ENCODE peak calls at places on chromosome 13, in eight cellular contexts. G is lung, M is ovary, W is endothelial cell, T is BE2C, B is B cell, K is mesothelial cell of epicardium, J is choroid plexus epithelial cell. E is an unnamed sample.

GRCh38 chr13:112686364-112686763 is 3.5 kb upstream of the ATP11A start:
- DNase-seq in G (no peak), M (no peak), W (no peak), T (no peak), B (peak), K (no peak), J (no peak), E (no peak)

GRCh38 chr13:111345682-111346081 is 25.2 kb downstream of the TEX29 start:
- DNase-seq in G (peak), M (no peak), W (no peak), T (no peak), B (no peak), K (no peak), J (no peak), E (no peak)

GRCh38 chr13:44713793-44714469 is 137.8 kb upstream of the TSC22D1 start:
- DNase-seq in G (no peak), M (no peak), W (no peak), T (no peak), B (no peak), K (no peak), J (peak), E (no peak)

GRCh38 chr13:66657165-66657895 is 572.8 kb downstream of the PCDH9 start:
- DNase-seq in G (peak), M (no peak), W (no peak), T (peak), B (no peak), K (no peak), J (peak), E (no peak)

GRCh38 chr13:79631260-79631659 is 150.3 kb downstream of the NDFIP2 start:
- DNase-seq in G (no peak), M (no peak), W (no peak), T (peak), B (no peak), K (no peak), J (peak), E (no peak)

GRCh38 chr13:31101511-31102170 is 60.1 kb downstream of the HSPH1 start:
- DNase-seq in G (no peak), M (no peak), W (no peak), T (no peak), B (no peak), K (no peak), J (no peak), E (no peak)

GRCh38 chr13:107210216-107211010 is 642.5 kb upstream of the ARGLU1 start:
- DNase-seq in G (no peak), M (no peak), W (no peak), T (no peak), B (no peak), K (no peak), J (peak), E (no peak)

GRCh38 chr13:113089693-113090414 is 15.7 kb upstream of the F7 start:
- DNase-seq in G (no peak), M (no peak), W (no peak), T (peak), B (no peak), K (no peak), J (no peak), E (no peak)

GRCh38 chr13:23748109-23748508 is 141.1 kb downstream of the MIPEP start:
- DNase-seq in G (no peak), M (no peak), W (no peak), T (no peak), B (no peak), K (no peak), J (no peak), E (no peak)

GRCh38 chr13:109684084-109684835 is 102.1 kb downstream of the IRS2 start:
- DNase-seq in G (no peak), M (no peak), W (no peak), T (no peak), B (no peak), K (no peak), J (no peak), E (no peak)

GRCh38 chr13:35840991-35841604 is 290.1 kb downstream of the DCLK1 start:
- DNase-seq in G (no peak), M (no peak), W (no peak), T (no peak), B (no peak), K (no peak), J (no peak), E (no peak)

GRCh38 chr13:99658266-99658991 is 157.2 kb downstream of the TM9SF2 start:
- DNase-seq in G (peak), M (peak), W (peak), T (peak), B (no peak), K (peak), J (peak), E (no peak)
- TF ChIP-seq CTCF in G (peak), M (no peak), W (no peak), T (peak), B (no peak), K (no peak), J (peak), E (peak)

GRCh38 chr13:41608779-41609178 is 151.4 kb downstream of the RGCC start:
- DNase-seq in G (no peak), M (no peak), W (no peak), T (no peak), B (no peak), K (no peak), J (peak), E (no peak)

GRCh38 chr13:41608111-41608510 is 150.8 kb downstream of the RGCC start:
- DNase-seq in G (no peak), M (no peak), W (no peak), T (no peak), B (no peak), K (no peak), J (no peak), E (no peak)

GRCh38 chr13:41603917-41604316 is 146.6 kb downstream of the RGCC start:
- DNase-seq in G (no peak), M (no peak), W (no peak), T (peak), B (no peak), K (no peak), J (peak), E (no peak)

GRCh38 chr13:41606646-41607045 is 149.3 kb downstream of the RGCC start:
- DNase-seq in G (no peak), M (no peak), W (no peak), T (no peak), B (no peak), K (no peak), J (no peak), E (no peak)

DNA sequence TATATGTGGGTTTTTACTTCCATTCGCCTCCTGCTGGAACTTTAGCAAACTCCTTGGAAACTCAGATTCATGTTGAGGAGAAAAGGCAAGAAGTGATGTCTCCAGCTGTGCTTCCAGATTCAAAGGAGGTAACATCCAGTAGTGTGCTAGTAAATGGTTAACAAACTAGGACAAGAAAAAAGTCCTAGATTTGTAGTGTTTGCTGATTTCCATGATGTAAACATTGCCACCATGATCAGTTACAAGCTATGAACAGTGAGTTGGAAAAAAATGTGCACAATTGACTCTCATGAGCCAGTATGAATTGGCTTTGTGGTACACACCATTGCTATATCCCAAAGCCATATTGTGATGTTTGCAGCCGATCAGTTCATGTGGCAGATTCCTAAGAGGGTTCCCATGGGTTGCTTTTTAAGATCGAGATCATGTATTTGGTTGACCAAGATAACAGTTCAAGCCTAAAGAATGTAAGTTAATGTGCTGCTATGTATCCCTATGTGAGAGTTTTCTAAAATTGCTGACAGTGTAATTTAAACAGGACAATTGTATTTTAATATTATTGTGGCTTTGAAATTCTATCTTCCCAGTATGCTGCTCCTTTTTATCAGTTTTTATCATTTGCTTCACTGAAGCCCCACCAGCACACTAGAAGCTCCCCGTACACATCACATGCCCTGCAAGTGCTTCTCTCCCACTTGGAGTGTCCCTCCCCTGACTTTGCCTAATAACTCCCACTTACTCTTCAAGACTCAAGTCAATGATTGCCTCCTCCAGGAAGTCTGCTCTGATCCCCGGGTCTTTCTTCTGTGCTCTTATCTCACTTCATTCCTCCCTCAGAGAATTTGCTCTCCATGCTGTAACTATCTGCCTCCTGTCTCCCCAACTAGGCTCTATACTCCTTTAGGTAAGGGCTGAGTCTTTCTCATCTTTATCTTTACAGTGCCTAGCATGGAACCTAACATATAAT is 148.3 kb downstream of the RGCC start:
- DNase-seq in G (no peak), M (no peak), W (no peak), T (no peak), B (no peak), K (no peak), J (no peak), E (no peak)
- TF ChIP-seq CTCF in G (no peak), M (no peak), W (no peak), T (no peak), B (no peak), K (no peak), J (peak), E (no peak)

DNA sequence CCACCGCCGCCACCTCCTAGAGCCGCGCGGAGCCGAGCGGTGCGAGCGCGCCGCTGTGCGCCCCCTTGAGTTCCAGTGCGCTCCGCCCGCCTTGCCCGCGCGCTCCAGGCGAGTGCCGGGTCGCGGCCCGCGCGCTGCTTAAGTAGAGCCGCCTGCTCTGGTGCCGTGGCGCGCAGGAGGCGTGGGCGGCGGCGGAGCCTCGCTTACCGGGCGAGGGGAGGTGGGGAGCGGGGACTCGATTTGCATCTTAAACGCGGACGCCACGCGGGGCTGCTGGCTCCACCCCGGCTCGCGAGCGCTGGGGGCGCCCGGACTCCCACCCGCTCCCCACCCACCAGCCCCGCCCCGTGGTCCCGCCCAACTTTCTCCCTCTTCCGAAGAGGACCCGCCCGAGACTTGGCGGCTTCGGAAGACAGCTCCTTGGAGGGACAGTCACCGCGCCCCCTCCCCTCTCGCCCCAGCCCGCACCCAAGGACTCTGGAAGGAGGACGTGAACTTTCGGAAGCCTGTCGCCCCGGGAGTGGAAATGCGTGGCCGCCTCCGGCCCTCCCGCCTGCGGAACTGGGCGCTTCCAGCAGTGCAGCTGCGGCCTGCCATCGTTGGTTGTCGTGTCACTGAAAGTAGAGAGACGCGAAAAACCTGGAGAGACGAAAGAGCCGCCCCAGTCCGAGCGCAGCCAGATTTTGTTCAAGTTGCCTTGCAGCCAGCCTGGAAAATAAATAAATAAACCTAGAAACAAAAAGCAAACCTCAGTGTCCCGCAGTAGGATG is at the start of gene KCTD12:
- DNase-seq in G (peak), M (peak), W (peak), T (peak), B (peak), K (peak), J (peak), E (peak)
- TF ChIP-seq CTCF in G (peak), M (peak), W (no peak), T (no peak), B (peak), K (no peak), J (peak), E (peak)

DNA sequence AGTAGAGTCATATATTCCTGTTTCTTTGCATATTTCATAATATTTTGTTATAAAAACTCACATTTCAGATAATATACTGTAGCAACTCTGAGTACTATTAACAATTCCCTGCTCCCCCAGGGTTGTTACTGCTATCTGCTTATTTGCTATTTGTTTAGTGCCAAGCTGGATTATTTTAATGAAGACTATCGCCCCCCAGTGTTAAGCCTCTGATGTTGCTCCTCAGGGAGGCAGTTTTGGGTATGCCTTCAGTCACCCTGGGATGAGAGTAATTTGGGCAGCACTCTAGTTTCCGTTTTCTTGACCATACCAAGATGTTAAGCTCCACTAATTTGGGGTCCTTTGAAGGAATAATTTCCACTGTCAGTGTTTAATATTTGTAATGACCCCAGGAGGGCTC is 46.0 kb downstream of the MICU2 start:
- DNase-seq in G (no peak), M (no peak), W (peak), T (peak), B (no peak), K (no peak), J (peak), E (no peak)
- TF ChIP-seq CTCF in G (no peak), M (no peak), W (peak), T (peak), B (peak), K (no peak), J (peak), E (peak)

DNA sequence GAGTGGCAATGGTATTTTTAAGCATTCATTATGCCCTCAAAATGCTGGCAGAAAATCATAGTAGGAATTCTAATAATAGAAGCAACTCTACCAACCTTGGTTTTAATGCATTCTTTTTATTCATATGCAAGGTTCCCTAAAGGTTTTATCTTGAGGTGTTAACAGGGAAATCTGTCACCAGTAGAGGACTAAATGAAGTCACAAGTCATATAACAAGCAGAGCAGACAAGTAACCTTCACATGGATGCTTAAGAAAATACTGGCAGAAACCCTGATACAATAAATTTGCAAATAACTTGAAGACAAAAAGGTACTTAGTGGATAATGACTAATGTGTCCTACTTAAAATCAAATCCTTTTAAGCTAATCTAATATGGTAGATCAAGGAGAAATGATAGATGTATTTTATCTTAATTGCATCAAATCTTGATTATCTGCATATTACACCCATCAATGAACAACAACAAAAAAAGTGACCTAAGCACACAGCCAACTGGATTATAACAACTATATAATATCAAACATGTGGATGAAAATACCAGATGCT is 73.3 kb downstream of the RFC3 start:
- DNase-seq in G (no peak), M (no peak), W (no peak), T (no peak), B (no peak), K (no peak), J (no peak), E (no peak)
- TF ChIP-seq CTCF in G (no peak), M (no peak), W (no peak), T (no peak), B (no peak), K (no peak), J (no peak), E (no peak)

DNA sequence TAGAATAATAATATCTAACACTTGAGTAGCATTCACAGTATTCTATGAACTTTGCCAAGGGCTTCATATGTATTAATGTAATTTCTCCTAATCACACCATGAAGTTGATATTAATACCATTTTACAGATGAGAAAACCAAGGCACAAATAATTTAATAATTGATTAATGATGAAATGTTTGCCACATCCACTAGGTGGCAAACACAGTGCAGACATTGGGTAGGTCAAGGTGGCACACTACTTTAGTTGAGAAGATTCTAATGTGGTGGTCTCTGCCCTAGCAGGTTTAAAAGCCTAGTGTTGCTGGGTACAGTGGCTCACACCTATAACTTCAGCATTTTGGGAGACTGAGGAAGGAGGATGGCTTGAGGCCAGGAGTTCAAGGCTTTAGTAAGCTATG is 412.4 kb downstream of the SUCLA2 start:
- DNase-seq in G (no peak), M (no peak), W (no peak), T (no peak), B (no peak), K (no peak), J (no peak), E (no peak)
- TF ChIP-seq CTCF in G (no peak), M (no peak), W (peak), T (no peak), B (no peak), K (peak), J (peak), E (no peak)

DNA sequence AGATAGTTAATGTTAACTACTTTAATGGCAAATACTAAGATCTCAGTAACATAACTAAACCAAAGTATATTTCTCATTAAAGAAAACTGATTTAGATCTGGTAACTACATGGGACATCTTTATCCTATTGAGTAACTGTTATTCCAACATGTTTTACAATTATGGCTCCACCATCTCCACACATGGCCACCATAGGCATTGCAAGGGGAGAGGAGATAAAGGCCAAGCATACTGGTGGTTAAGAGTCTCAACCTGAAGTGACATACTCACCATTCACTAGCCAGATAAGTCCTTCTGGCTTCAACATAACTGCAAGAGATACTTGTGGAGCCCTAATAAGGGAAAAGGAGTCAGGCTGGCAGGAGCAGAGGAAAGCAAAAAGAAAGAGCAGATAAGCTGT is 1586.4 kb upstream of the SPRY2 start:
- DNase-seq in G (no peak), M (no peak), W (no peak), T (peak), B (no peak), K (no peak), J (peak), E (no peak)
- TF ChIP-seq CTCF in G (no peak), M (no peak), W (peak), T (peak), B (no peak), K (no peak), J (peak), E (no peak)

GRCh38 chr13:92224052-92224821 is 825.8 kb downstream of the GPC5 start:
- DNase-seq in G (no peak), M (peak), W (no peak), T (no peak), B (no peak), K (no peak), J (peak), E (no peak)
- TF ChIP-seq CTCF in G (no peak), M (no peak), W (no peak), T (no peak), B (no peak), K (no peak), J (no peak), E (no peak)

DNA sequence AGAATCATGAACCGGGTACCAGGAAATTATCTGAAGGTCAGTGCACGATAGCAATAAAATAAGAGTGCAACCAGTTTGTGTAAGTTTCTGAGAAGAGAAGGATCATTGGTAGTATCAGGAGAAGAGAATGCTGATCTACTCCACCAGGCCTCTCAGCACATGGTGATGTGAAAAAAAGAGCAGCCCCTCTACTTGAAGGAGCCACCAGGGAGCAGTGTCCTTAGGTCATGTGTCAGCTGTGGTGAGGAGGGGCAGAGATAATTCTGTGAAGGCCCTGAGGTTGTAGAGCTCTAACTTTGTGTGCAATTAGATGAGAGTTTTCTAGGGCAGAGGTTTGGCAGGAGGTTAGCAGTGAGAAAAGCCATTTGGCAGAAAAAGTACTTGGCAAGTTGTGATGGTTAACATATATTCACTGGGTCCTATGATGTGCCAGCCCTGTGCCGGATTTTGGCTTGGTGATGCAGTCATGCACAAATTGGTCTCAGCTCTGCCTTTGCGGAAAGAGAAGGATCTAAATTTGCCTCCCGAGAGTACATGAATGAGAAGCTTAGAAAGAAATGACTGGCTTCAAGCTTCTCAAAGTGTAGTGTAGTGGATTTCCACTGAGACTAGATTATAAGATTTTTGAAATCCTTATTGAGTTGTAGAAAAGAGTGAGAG is 19.2 kb upstream of the ZC3H13 start:
- DNase-seq in G (no peak), M (no peak), W (peak), T (no peak), B (no peak), K (no peak), J (no peak), E (peak)
- TF ChIP-seq CTCF in G (no peak), M (no peak), W (no peak), T (peak), B (no peak), K (no peak), J (no peak), E (peak)

E was measured in GM10248.